ENCODE peak calls at places on chromosomes 11 and 22, in eight cellular contexts. Z, Q, X, H, T, M, R and I are unnamed samples.

GRCh38 chr11:93236741-93237675 is 39.2 kb upstream of the SLC36A4 start:
- DNase-seq in T (no peak), X (no peak), Q (peak), H (peak), M (peak), Z (peak), R (peak), I (no peak)

GRCh38 chr11:129815596-129816461 is at the start of gene TMEM45B:
- DNase-seq in M (peak), X (no peak), T (peak), R (no peak), Q (no peak), Z (no peak), H (peak), I (peak)

GRCh38 chr11:82733444-82734119 is at the start of gene FAM181B:
- DNase-seq in X (no peak), Z (no peak), M (peak), H (peak), Q (peak), T (peak), R (peak), I (peak)

GRCh38 chr22:39241632-39242388 is 3.0 kb downstream of the PDGFB start:
- DNase-seq in R (no peak), X (no peak), T (no peak), Z (no peak), Q (no peak), M (no peak), H (no peak), I (no peak)

GRCh38 chr11:34263462-34264186 is 94.2 kb downstream of the ABTB2 start:
- DNase-seq in Q (peak), H (no peak), R (peak), X (peak), M (no peak), Z (peak), T (peak), I (no peak)

GRCh38 chr11:78338138-78338537 is 79.5 kb downstream of the GAB2 start:
- DNase-seq in R (no peak), Z (no peak), Q (no peak), T (no peak), H (no peak), X (no peak), M (no peak), I (no peak)

GRCh38 chr11:78683774-78684173 is 109.1 kb upstream of the NARS2 start:
- DNase-seq in T (no peak), Q (no peak), H (peak), X (no peak), R (no peak), M (no peak), Z (no peak), I (no peak)

GRCh38 chr22:45007946-45008852 is 1.6 kb downstream of the PHF21B start:
- DNase-seq in H (peak), T (peak), M (peak), X (no peak), Q (peak), Z (no peak), R (no peak), I (no peak)

GRCh38 chr22:40240671-40241070 is 62.9 kb downstream of the TNRC6B start:
- DNase-seq in M (no peak), R (no peak), X (no peak), Q (no peak), Z (no peak), H (no peak), T (no peak), I (no peak)

GRCh38 chr11:20367313-20367948 is 3.9 kb downstream of the HTATIP2 start:
- DNase-seq in R (peak), T (no peak), X (peak), H (no peak), Z (peak), Q (peak), M (no peak), I (no peak)

GRCh38 chr11:61120865-61121831 is 18.9 kb downstream of the CD5 start:
- DNase-seq in Q (peak), M (no peak), X (no peak), R (peak), Z (peak), H (no peak), T (no peak), I (peak)

GRCh38 chr11:106733518-106734162 is 284.6 kb downstream of the GUCY1A2 start:
- DNase-seq in Q (peak), M (no peak), T (no peak), R (peak), H (no peak), X (no peak), Z (peak), I (no peak)

GRCh38 chr11:104538313-104538712 is 359.9 kb downstream of the CASP12 start:
- DNase-seq in H (no peak), Q (no peak), R (no peak), M (no peak), X (no peak), Z (no peak), T (no peak), I (no peak)

GRCh38 chr11:128399186-128399585 is 188.2 kb downstream of the ETS1 start:
- DNase-seq in Z (peak), H (no peak), R (peak), Q (peak), T (no peak), X (no peak), M (no peak), I (no peak)

GRCh38 chr11:8531312-8531711 is 62.7 kb downstream of the STK33 start:
- DNase-seq in X (no peak), Z (no peak), R (peak), Q (no peak), T (no peak), M (peak), H (peak), I (no peak)

GRCh38 chr11:1033016-1033798 is 3.3 kb downstream of the MUC6 start:
- DNase-seq in Q (no peak), X (no peak), H (no peak), M (no peak), Z (no peak), R (no peak), T (no peak), I (no peak)

GRCh38 chr11:32838505-32839274 is 9.0 kb downstream of the PRRG4 start:
- DNase-seq in Q (peak), Z (no peak), H (no peak), M (no peak), T (no peak), X (no peak), R (peak), I (no peak)

GRCh38 chr11:119567667-119568582 is 145.0 kb upstream of the THY1 start:
- DNase-seq in H (peak), M (peak), X (no peak), T (no peak), Q (peak), Z (peak), R (peak), I (no peak)

GRCh38 chr11:29100967-29101366 is 915.9 kb downstream of the KCNA4 start:
- DNase-seq in M (no peak), H (no peak), X (no peak), R (no peak), Q (no peak), Z (no peak), T (no peak), I (no peak)

GRCh38 chr22:23237841-23238240 is 57.5 kb downstream of the BCR start:
- DNase-seq in Z (no peak), H (no peak), T (no peak), X (no peak), M (no peak), Q (no peak), R (no peak), I (no peak)

GRCh38 chr11:34680206-34680605 is 59.3 kb downstream of the EHF start:
- DNase-seq in H (no peak), Z (no peak), X (no peak), T (no peak), R (peak), Q (peak), M (no peak), I (no peak)

GRCh38 chr11:119993732-119994131 is 144.2 kb downstream of the TRIM29 start:
- DNase-seq in Z (no peak), M (no peak), R (no peak), T (no peak), Q (no peak), H (peak), X (no peak), I (no peak)

GRCh38 chr22:23763579-23764331 is 965 bp downstream of the C22orf15 start:
- DNase-seq in X (no peak), Z (no peak), Q (no peak), M (no peak), H (peak), R (no peak), T (no peak), I (peak)

GRCh38 chr22:29810156-29810555 is 27.9 kb downstream of the ASCC2 start:
- DNase-seq in T (no peak), X (no peak), Q (no peak), M (no peak), H (no peak), R (no peak), Z (no peak), I (no peak)

GRCh38 chr11:15275141-15275540 is 160.4 kb downstream of the INSC start:
- DNase-seq in Z (no peak), T (no peak), R (no peak), X (no peak), H (no peak), Q (no peak), M (no peak), I (no peak)

GRCh38 chr22:29503811-29504372 is 23.9 kb downstream of the NEFH start:
- DNase-seq in M (no peak), H (no peak), Z (peak), T (no peak), R (peak), X (no peak), Q (peak), I (no peak)

GRCh38 chr22:22030493-22031182 is 48.1 kb upstream of the TOP3B start:
- DNase-seq in X (peak), Z (no peak), T (no peak), H (peak), Q (peak), M (peak), R (no peak), I (peak)

GRCh38 chr22:33923660-33924246 is 3.5 kb upstream of the LARGE1 start:
- DNase-seq in Q (peak), M (peak), Z (peak), T (no peak), X (no peak), R (peak), H (peak), I (peak)

GRCh38 chr22:36423461-36424404 is 36.0 kb upstream of the MYH9 start:
- DNase-seq in X (no peak), Z (peak), H (peak), M (no peak), T (no peak), Q (no peak), R (no peak), I (no peak)

GRCh38 chr11:118321386-118322082 is 17.0 kb downstream of the CD3E start:
- DNase-seq in R (no peak), H (no peak), M (no peak), Z (no peak), Q (no peak), X (no peak), T (no peak), I (peak)

GRCh38 chr22:45867118-45867905 is 109.7 kb downstream of the WNT7B start:
- DNase-seq in H (peak), R (peak), Q (peak), T (peak), M (peak), X (no peak), Z (no peak), I (peak)

GRCh38 chr11:77407613-77408012 is 66.3 kb downstream of the PAK1 start:
- DNase-seq in R (peak), T (no peak), X (peak), Q (peak), Z (peak), H (peak), M (no peak), I (no peak)

GRCh38 chr11:100632970-100633452 is 54.1 kb upstream of the ARHGAP42 start:
- DNase-seq in T (peak), H (no peak), Q (peak), Z (peak), M (no peak), X (no peak), R (peak), I (no peak)

GRCh38 chr11:2837096-2837601 is 48.4 kb downstream of the CDKN1C start:
- DNase-seq in T (peak), H (peak), Q (peak), X (no peak), R (no peak), M (peak), Z (no peak), I (no peak)

GRCh38 chr11:26443617-26444016 is 111.7 kb downstream of the ANO3 start:
- DNase-seq in Q (no peak), T (no peak), X (no peak), R (no peak), M (no peak), Z (no peak), H (no peak), I (no peak)

GRCh38 chr22:50532353-50532700 is 2.5 kb upstream of the TYMP start:
- DNase-seq in Z (no peak), T (no peak), X (no peak), R (no peak), H (no peak), Q (no peak), M (no peak), I (no peak)

GRCh38 chr11:62067741-62068140 is 56.1 kb upstream of the INCENP start:
- DNase-seq in H (no peak), M (no peak), Q (no peak), Z (no peak), T (no peak), R (no peak), X (no peak), I (no peak)

DNA sequence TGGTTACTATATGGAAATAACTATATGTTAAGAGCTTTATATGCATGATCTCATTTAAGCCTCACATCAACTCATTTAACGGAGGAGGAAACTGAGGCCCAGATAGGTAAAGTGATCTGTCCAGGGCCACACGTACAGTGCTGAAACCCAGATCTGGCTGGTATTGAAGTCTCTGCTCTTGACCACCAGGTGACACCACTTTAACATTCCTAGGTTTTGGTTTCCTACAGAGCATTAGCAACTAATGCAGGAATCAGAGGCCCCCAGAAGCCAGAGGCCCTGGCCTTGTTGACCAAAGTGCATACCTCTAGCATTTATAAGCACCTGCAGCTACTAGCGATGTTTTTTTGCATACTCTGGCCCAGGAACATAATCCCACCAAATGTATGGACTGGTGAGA is 12.9 kb upstream of the LIMK2 start:
- DNase-seq in T (no peak), H (peak), Z (no peak), R (no peak), Q (no peak), M (no peak), X (no peak), I (no peak)
- TF ChIP-seq CTCF in T (peak), H (peak), Z (peak), R (no peak), Q (no peak), M (no peak), X (peak), I (no peak)

GRCh38 chr11:63747006-63747405 is 21.6 kb downstream of the ZFTA start:
- DNase-seq in M (no peak), X (no peak), R (peak), Z (no peak), H (no peak), T (no peak), Q (no peak), I (no peak)

GRCh38 chr11:63749624-63750023 is 19.0 kb downstream of the ZFTA start:
- DNase-seq in T (no peak), R (no peak), X (no peak), Q (no peak), Z (no peak), H (no peak), M (no peak), I (no peak)

DNA sequence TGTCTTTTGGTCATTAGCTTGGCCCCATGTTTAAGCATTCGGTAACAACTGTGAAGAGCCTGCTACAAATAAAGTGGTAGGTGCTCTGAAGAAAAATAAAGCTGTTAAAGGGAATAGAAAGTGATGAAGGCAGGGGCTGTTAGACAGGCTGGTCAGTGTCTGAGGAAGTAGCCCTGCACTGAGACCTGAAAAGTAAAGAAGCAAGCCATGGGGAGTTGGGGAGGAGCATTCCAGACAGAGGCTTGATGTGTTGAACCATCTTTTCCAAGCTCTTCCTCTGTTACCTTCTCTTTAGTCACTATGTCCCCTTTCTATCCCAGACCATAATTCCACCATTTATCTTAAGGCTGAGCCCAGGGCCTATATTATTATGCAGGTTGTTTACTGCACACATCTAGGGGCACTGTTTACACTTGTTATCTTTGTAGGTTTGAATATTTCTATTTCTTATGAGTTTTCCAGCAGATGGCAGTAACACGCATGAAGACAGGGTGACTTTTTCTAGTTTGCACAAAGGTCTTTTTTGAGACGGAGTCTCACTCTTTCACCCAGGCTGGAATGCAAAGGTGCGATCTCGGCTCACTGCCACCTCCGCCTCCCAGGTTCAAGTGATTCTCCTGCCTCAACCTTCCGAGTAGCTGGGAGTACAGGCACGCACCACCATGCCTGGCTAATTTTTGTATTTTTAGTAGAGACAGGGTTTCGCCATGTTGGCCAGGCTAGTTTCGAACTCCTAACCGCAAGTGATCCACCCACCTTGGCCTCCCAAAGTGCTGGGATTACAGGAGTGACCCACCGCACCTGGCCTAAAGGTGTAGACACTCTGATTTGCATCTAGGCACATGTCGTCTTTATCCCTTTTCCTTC is 23.0 kb downstream of the ZFTA start:
- DNase-seq in T (no peak), M (no peak), X (no peak), H (no peak), Z (no peak), Q (peak), R (no peak), I (no peak)
- TF ChIP-seq CTCF in T (peak), M (no peak), X (peak), H (peak), Z (peak), Q (no peak), R (peak), I (no peak)

GRCh38 chr11:66450610-66451009 is 12.0 kb upstream of the MRPL11 start:
- DNase-seq in M (no peak), R (no peak), Q (no peak), T (no peak), Z (no peak), X (no peak), H (no peak), I (no peak)
- TF ChIP-seq CTCF in M (no peak), R (no peak), Q (no peak), T (no peak), Z (no peak), X (no peak), H (no peak), I (no peak)

GRCh38 chr11:57214494-57214893 is 22.6 kb downstream of the APLNR start:
- DNase-seq in Q (peak), R (peak), M (no peak), H (no peak), T (no peak), Z (peak), X (no peak), I (no peak)
- TF ChIP-seq CTCF in Q (no peak), R (peak), M (no peak), H (no peak), T (no peak), Z (no peak), X (no peak), I (no peak)

DNA sequence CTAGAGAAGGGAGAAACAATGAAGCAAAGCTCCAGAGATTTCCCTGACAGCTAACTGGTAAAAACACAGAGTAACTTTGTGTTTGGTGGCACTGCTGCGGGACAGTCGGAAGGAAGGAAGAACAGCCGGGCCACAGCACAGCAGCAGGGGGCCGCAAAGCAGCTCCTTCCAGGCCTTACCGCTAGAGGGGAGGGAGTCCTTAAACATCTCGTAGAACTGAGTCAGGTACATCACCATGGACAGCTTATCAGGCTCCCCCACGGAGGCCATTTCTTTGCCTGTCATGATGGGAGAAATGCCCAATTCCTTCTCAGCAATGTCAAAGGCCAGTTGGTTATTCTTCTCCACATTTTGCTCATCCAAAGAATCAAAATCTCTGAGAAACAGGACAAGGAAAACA is 114.6 kb upstream of the BID start:
- DNase-seq in Q (peak), Z (peak), X (no peak), H (peak), R (no peak), T (no peak), M (peak), I (no peak)
- TF ChIP-seq CTCF in Q (no peak), Z (peak), X (no peak), H (peak), R (peak), T (no peak), M (peak), I (no peak)

DNA sequence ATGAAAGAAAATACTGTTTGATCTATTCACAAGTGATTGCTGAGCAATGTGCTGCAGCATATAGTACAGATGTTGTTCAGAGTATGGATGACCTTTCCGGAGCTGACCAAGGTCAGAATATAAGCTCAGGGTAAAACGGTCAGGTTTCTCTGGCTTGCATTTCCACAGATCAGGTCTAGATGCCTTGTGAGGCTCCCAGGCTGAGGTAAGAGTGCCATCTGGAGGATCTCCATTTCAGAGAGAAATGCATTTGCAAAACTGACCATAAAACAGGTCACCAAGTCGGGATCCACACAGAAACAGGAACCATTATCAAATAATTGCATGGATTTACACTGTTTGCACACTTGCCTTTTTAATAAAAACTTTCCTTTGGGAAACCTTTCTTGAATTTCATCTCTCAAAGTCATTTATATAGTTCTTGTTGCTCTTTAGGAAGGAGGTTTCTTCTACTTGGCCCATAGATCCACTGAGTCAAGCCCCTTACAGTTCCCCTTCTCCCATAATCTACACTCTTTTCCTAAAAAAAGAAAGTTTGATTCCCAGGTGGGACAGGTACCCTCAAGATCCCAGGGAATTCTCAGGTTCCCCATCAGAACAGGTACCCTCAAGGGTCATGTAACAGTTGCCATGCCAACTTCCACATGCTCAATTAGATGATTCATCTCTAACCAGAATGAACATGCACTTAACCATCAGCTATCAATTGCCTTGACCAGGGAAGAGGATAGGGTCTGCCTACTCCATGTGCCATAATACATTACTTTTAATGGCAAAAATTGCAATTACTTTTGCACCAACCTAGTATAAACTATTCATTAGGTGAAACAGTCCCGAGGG is 25.0 kb upstream of the TMPRSS5 start:
- DNase-seq in X (peak), Z (peak), H (peak), T (no peak), M (peak), R (peak), Q (peak), I (no peak)
- TF ChIP-seq CTCF in X (peak), Z (peak), H (peak), T (peak), M (no peak), R (peak), Q (peak), I (no peak)

GRCh38 chr22:38110863-38111852 is 674 bp upstream of the BAIAP2L2 start:
- DNase-seq in R (no peak), X (no peak), Q (no peak), T (peak), H (peak), Z (no peak), M (no peak), I (no peak)
- TF ChIP-seq CTCF in R (no peak), X (no peak), Q (no peak), T (no peak), H (no peak), Z (no peak), M (no peak), I (no peak)